ENCODE peak calls at places on chromosomes 4 and X, in ten cellular contexts. P is endothelial cell of umbilical vein, B is PC-3, Z is neural progenitor cell, N is OCI-LY7, Y is HepG2, U is HCT116, Q is keratinocyte, R is H9, J is GM23338. I is an unnamed sample.

GRCh38 chr4:171583790-171584189 is 229.4 kb upstream of the GALNTL6 start:
- DNase-seq in P (no peak), B (no peak), Z (no peak), N (no peak), Y (no peak), U (no peak), Q (no peak), R (no peak), J (no peak), I (no peak)

GRCh38 chr4:1543976-1544375 is 137.7 kb upstream of the NKX1-1 start:
- DNase-seq in P (no peak), B (no peak), Z (no peak), N (no peak), Y (no peak), U (no peak), Q (no peak), R (no peak), J (no peak), I (no peak)

GRCh38 chrX:16528620-16529019 is 121.3 kb upstream of the S100G start:
- DNase-seq in P (no peak), B (no peak), Z (no peak), N (no peak), Y (no peak), U (no peak), Q (no peak), R (no peak), J (no peak), I (no peak)

GRCh38 chr4:181166742-181167399 is 1076.3 kb upstream of the TENM3 start:
- DNase-seq in P (no peak), B (no peak), Z (no peak), N (no peak), Y (no peak), U (no peak), Q (no peak), R (peak; percentile 47), J (peak; percentile 91), I (no peak)

GRCh38 chr4:173211838-173212237 is 43.2 kb downstream of the GALNT7 start:
- DNase-seq in P (peak; percentile 53), B (peak; percentile 80), Z (no peak), N (no peak), Y (no peak), U (peak; percentile 73), Q (no peak), R (no peak), J (no peak), I (peak; percentile 52)

GRCh38 chr4:158810487-158811215 is 41.8 kb downstream of the FNIP2 start:
- DNase-seq in P (peak; percentile 95), B (peak; percentile 92), Z (peak; percentile 17), N (no peak), Y (no peak), U (peak; percentile 8), Q (no peak), R (no peak), J (no peak), I (peak; percentile 89)

GRCh38 chrX:119008122-119008744 is 33.8 kb downstream of the LONRF3 start:
- DNase-seq in P (peak; percentile 44), B (peak; percentile 42), Z (peak; percentile 27), N (peak; percentile 16), Y (peak; percentile 6), U (no peak), Q (no peak), R (no peak), J (peak; percentile 49), I (peak; percentile 29)

GRCh38 chrX:155048997-155049619 is 21.8 kb downstream of the CMC4 start:
- DNase-seq in P (peak; percentile 39), B (peak; percentile 57), Z (peak; percentile 73), N (peak; percentile 48), Y (peak; percentile 35), U (no peak), Q (no peak), R (peak; percentile 74), J (peak; percentile 75), I (peak; percentile 43)

DNA sequence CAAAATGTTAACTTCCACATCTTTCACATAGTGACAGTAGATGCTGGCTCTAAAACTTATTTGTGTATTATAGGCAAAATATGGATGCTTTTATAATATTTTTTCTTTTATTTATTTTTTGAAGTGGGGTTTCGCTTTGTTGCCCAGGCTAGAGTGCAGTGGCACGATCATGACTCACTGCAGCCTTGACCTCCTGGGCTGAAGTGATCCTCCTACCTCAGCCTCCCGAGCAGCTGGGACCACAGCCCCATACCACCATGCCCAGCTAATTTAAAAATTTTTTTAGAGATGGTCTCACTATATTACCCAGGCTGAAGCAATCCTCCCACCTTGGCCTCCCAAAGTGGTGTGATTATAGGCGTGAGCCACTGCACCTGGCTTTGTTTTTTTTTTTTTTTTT is 48.6 kb downstream of the ZFX start:
- DNase-seq in P (no peak), B (no peak), Z (no peak), N (no peak), Y (no peak), U (no peak), Q (no peak), R (no peak), J (no peak), I (no peak)
- H3K79me2 ChIP-seq in P (peaks cover 84% of the 10 kb centered on the region), B (peaks cover 94% of the 10 kb centered on the region), Z (peaks cover 98% of the 10 kb centered on the region), N (peaks cover 66% of the 10 kb centered on the region), Y (peaks cover 95% of the 10 kb centered on the region), U (peaks cover 71% of the 10 kb centered on the region), Q (peaks cover 87% of the 10 kb centered on the region), R (no peaks in the 10 kb centered on the region), J (peaks cover 52% of the 10 kb centered on the region), I (peaks cover 73% of the 10 kb centered on the region)

GRCh38 chrX:154020500-154021115 is 906 bp upstream of the IRAK1 start:
- DNase-seq in P (no peak), B (no peak), Z (no peak), N (peak; percentile 7), Y (no peak), U (no peak), Q (no peak), R (no peak), J (no peak), I (no peak)

GRCh38 chrX:154018518-154019060 is 1.1 kb downstream of the IRAK1 start:
- DNase-seq in P (no peak), B (no peak), Z (no peak), N (peak; percentile 17), Y (no peak), U (no peak), Q (no peak), R (no peak), J (no peak), I (no peak)

GRCh38 chrX:154019061-154019621 is 561 bp downstream of the IRAK1 start:
- DNase-seq in P (no peak), B (no peak), Z (peak; percentile 23), N (peak; percentile 45), Y (no peak), U (no peak), Q (no peak), R (no peak), J (peak; percentile 33), I (no peak)

GRCh38 chrX:154021131-154021611 is 1.5 kb upstream of the IRAK1 start:
- DNase-seq in P (peak; percentile 56), B (no peak), Z (no peak), N (no peak), Y (no peak), U (no peak), Q (no peak), R (no peak), J (no peak), I (peak; percentile 46)

GRCh38 chrX:154019633-154020499 is at the start of gene IRAK1:
- DNase-seq in P (peak; percentile 37), B (peak; percentile 73), Z (peak; percentile 70), N (peak; percentile 73), Y (no peak), U (no peak), Q (no peak), R (no peak), J (peak; percentile 46), I (peak; percentile 52)
- TF ChIP-seq CTCF in P (no peak), B (no peak), Z (no peak), N (no peak), Y (no peak), U (no peak), Q (no peak), R (no peak), J (no peak), I (no peak)

DNA sequence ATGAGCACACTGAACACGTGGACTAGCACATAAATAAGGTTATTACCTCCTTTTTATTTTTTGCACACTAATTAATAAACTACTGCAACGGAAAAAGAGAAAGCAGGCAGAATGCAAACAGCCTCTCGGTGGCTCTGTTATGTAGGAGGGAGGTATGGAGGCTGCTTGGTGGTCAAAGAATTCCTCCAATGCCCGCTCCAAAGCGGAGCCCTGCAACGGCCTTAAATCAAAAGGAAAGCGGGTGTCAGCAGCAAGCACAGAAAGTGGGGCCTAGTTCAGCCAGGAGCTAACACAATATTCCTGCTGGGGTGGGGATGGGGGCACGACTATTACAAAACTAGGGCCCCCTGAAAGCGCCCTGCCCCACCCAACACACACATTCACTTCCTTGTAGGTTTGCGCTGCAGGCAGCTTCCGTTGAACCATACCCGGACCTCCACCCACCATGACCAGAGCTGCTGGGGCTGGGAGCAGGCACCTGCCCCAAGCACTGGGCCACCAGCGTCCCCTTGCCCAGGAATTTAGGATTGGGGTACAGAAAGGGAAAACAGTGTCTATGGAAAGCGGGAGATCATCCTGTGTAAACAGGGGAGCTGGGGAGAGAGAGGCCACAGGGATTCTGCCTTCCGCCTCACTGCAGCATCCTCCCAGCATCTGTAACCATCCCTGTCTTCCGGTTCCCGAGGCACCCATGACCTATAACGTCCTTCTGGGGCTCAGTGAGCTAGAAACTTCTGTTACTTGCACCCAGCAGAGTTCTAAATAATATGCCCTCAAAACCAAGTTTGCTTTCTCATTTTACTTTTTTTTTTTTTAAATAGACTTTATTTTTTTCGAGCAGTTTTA is 57.1 kb upstream of the DDX3X start:
- DNase-seq in P (no peak), B (no peak), Z (no peak), N (peak; percentile 57), Y (no peak), U (no peak), Q (no peak), R (peak; percentile 43), J (peak; percentile 27), I (peak; percentile 16)
- H3K27ac ChIP-seq in P (no peak overlapping the region), B (no peak overlapping the region), Z (no peak overlapping the region), N (peak overlapping the region; percentile 77), Y (no peak overlapping the region), U (no peak overlapping the region), Q (no peak overlapping the region), R (no peak overlapping the region), J (peak overlapping the region; percentile 23), I (no peak overlapping the region)

GRCh38 chrX:110284159-110284558 is 33.7 kb downstream of the AMMECR1 start:
- DNase-seq in P (peak; percentile 37), B (peak; percentile 83), Z (no peak), N (no peak), Y (no peak), U (no peak), Q (no peak), R (no peak), J (no peak), I (peak; percentile 87)

GRCh38 chrX:110277609-110278008 is 40.3 kb downstream of the AMMECR1 start:
- DNase-seq in P (peak; percentile 12), B (peak; percentile 33), Z (no peak), N (no peak), Y (no peak), U (no peak), Q (no peak), R (no peak), J (no peak), I (no peak)

GRCh38 chrX:110280954-110281353 is 36.9 kb downstream of the AMMECR1 start:
- DNase-seq in P (no peak), B (peak; percentile 39), Z (no peak), N (no peak), Y (no peak), U (no peak), Q (no peak), R (no peak), J (no peak), I (peak; percentile 65)

GRCh38 chrX:110282922-110283321 is 35.0 kb downstream of the AMMECR1 start:
- DNase-seq in P (peak; percentile 11), B (no peak), Z (no peak), N (no peak), Y (no peak), U (no peak), Q (no peak), R (no peak), J (no peak), I (no peak)

GRCh38 chrX:110281377-110281776 is 36.5 kb downstream of the AMMECR1 start:
- DNase-seq in P (no peak), B (no peak), Z (no peak), N (no peak), Y (no peak), U (no peak), Q (no peak), R (no peak), J (no peak), I (no peak)
- H3K79me2 ChIP-seq in P (peaks cover 6% of the 10 kb centered on the region), B (peaks cover 90% of the 10 kb centered on the region), Z (no peaks in the 10 kb centered on the region), N (no peaks in the 10 kb centered on the region), Y (no peaks in the 10 kb centered on the region), U (no peaks in the 10 kb centered on the region), Q (peaks cover 25% of the 10 kb centered on the region), R (peaks cover 2% of the 10 kb centered on the region), J (peaks cover 41% of the 10 kb centered on the region), I (peaks cover 42% of the 10 kb centered on the region)

I was measured in fibroblast of lung.